ENCODE peak calls at places on chromosomes 1 and 21, in seven cellular contexts. D, V, U, B, R, C and Z are unnamed samples.

GRCh38 chr1:30046751-30047150 is 676.6 kb downstream of the MATN1 start:
- DNase-seq in U (no peak), R (no peak), C (no peak), V (no peak), D (no peak), B (no peak), Z (no peak)

GRCh38 chr1:62139410-62139809 is 55.2 kb upstream of the L1TD1 start:
- DNase-seq in U (no peak), R (no peak), D (no peak), B (no peak), V (no peak), C (no peak), Z (no peak)

GRCh38 chr1:6962956-6963915 is 178.0 kb downstream of the CAMTA1 start:
- DNase-seq in V (peak; percentile 72), R (no peak), C (no peak), U (peak; percentile 80), B (peak; percentile 43), D (peak; percentile 62), Z (no peak)

GRCh38 chr1:236990052-236990445 is 14.2 kb downstream of the MT1HL1 start:
- DNase-seq in U (no peak), D (no peak), C (no peak), V (no peak), R (no peak), B (no peak), Z (no peak)

GRCh38 chr1:37919277-37919676 is 27.6 kb downstream of the INPP5B start:
- DNase-seq in R (peak; percentile 34), B (peak; percentile 51), D (no peak), V (no peak), C (peak; percentile 59), U (no peak), Z (no peak)

GRCh38 chr1:220363196-220363831 is 91.1 kb upstream of the RAB3GAP2 start:
- DNase-seq in R (no peak), D (peak; percentile 47), B (peak; percentile 43), U (no peak), C (no peak), V (no peak), Z (no peak)

GRCh38 chr1:9787702-9788101 is 36.1 kb downstream of the CLSTN1 start:
- DNase-seq in R (no peak), V (no peak), D (no peak), C (no peak), U (peak; percentile 45), B (no peak), Z (no peak)

GRCh38 chr1:68449901-68450300 is at the start of gene RPE65:
- DNase-seq in R (no peak), B (no peak), D (no peak), C (peak; percentile 3), U (no peak), V (no peak), Z (no peak)

GRCh38 chr1:192852001-192852400 is 43.2 kb downstream of the RGS2 start:
- DNase-seq in V (no peak), B (no peak), D (no peak), R (no peak), U (no peak), C (no peak), Z (no peak)

GRCh38 chr1:243729956-243730355 is 120.1 kb downstream of the AKT3 start:
- DNase-seq in B (no peak), U (no peak), C (no peak), D (no peak), R (no peak), V (no peak), Z (no peak)

GRCh38 chr1:16236091-16236494 is 890 bp downstream of the CPLANE2 start:
- DNase-seq in V (no peak), R (no peak), B (peak; percentile 75), D (peak; percentile 58), C (peak; percentile 22), U (peak; percentile 63), Z (peak; percentile 38)

GRCh38 chr1:10152709-10153284 is 57.6 kb upstream of the KIF1B start:
- DNase-seq in B (peak; percentile 60), R (peak; percentile 46), U (peak; percentile 58), C (peak; percentile 73), D (peak; percentile 15), V (peak; percentile 58), Z (peak; percentile 36)

GRCh38 chr1:152932170-152932811 is 14.7 kb upstream of the SPRR5 start:
- DNase-seq in V (no peak), U (no peak), C (no peak), D (no peak), R (no peak), B (peak; percentile 90), Z (no peak)

GRCh38 chr1:47616906-47617305 is 179.1 kb downstream of the FOXD2 start:
- DNase-seq in V (no peak), U (no peak), B (no peak), D (no peak), R (no peak), C (no peak), Z (no peak)

GRCh38 chr1:38817958-38818705 is 41.4 kb downstream of the RRAGC start:
- DNase-seq in D (peak; percentile 41), R (no peak), C (no peak), U (peak; percentile 15), B (no peak), V (peak; percentile 94), Z (peak; percentile 64)

GRCh38 chr1:154427173-154428139 is 22.3 kb downstream of the IL6R start:
- DNase-seq in V (no peak), D (no peak), R (no peak), B (no peak), U (peak; percentile 84), C (peak; percentile 56), Z (peak; percentile 25)

GRCh38 chr1:213982515-213982813 is 5.3 kb upstream of the PROX1 start:
- DNase-seq in R (no peak), C (no peak), U (no peak), B (no peak), V (no peak), D (no peak), Z (no peak)

GRCh38 chr1:211874521-211875347 is 44.2 kb upstream of the LPGAT1 start:
- DNase-seq in V (no peak), R (no peak), C (no peak), U (no peak), B (no peak), D (no peak), Z (no peak)

DNA sequence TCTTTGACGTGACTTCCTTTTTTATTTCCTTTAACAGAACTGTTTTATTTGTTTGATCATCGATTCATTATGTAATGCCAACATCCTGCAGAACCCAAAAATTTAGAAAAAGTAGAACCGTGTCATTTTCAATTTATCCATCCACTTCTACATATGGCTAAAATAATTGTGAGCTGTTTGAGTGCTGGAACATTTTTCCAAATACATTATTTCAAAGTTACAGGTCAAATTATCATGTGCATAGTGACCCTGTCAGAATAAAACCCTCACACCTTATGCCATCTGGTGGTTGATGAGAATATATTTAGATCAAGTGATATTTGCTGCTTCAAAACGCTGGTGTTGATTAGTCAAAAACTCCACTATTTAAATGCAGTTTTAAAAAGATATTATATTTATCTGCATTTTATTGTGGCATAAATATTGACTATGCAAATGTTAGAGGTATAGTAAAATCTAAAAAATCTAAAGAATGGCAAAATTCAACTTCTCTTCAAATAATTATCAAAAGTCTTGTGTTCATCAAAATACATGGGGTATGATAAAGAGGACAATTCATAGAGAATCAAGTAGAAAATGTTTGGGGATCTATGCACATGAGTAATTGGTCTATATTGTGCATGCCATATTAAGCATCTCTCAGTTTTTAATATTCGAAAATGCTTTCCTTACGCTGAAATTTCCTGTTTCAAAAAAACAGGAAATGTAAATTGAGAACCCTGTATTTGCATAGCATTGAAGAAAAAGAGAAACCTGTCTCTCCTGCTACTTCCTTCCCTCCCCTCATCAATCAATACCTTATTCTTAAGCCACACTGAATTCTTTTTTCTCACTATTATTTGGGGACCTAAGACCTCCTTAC is 39.7 kb downstream of the UBE2U start:
- DNase-seq in B (peak; percentile 50), D (peak; percentile 59), V (no peak), U (no peak), C (peak; percentile 74), R (peak; percentile 32), Z (no peak)
- TF ChIP-seq CTCF in B (peak; percentile 52), D (peak; percentile 55), V (peak; percentile 77), U (peak; percentile 37), C (no peak), R (peak; percentile 34), Z (peak; percentile 40)

GRCh38 chr1:112618114-112618720 is 724 bp downstream of the ST7L start:
- DNase-seq in D (no peak), V (no peak), U (no peak), C (peak; percentile 58), R (peak; percentile 34), B (peak; percentile 56), Z (no peak)

GRCh38 chr1:112619518-112620458 is at the start of gene CAPZA1:
- DNase-seq in U (peak; percentile 95), C (peak; percentile 93), V (peak; percentile 79), D (peak; percentile 95), B (peak; percentile 97), R (peak; percentile 86), Z (peak; percentile 93)

GRCh38 chr1:112614460-112615065 is 4.4 kb downstream of the ST7L start:
- DNase-seq in D (no peak), U (no peak), V (no peak), C (peak; percentile 70), B (peak; percentile 64), R (peak; percentile 54), Z (peak; percentile 19)

GRCh38 chr1:112618721-112619517 is at the start of gene ST7L:
- DNase-seq in C (peak; percentile 70), B (peak; percentile 82), D (peak; percentile 75), U (peak; percentile 69), V (peak; percentile 59), R (peak; percentile 47), Z (peak; percentile 84)
- TF ChIP-seq CTCF in C (no peak), B (no peak), D (no peak), U (no peak), V (no peak), R (no peak), Z (no peak)

DNA sequence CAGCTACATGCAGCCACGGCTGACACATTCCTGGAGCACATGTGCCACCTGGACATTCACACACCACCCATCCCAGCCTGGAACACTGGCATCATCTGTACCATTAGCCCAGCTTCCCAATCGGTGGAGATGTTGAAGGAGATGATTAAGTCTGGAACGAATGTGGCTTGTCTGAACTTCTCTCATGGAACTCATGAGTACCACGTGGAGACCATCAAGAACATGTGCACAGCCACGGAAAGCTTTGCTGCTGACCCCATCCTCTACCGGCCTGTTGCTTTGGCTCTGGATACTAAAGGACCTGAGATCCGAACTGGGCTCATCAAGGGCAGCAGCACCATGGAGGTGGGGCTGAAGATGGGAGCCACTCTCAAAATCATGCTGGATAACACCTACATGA is 25.0 kb upstream of the TRIM33 start:
- DNase-seq in U (no peak), C (no peak), D (no peak), B (no peak), R (no peak), V (no peak), Z (no peak)
- TF ChIP-seq CTCF in U (no peak), C (no peak), D (no peak), B (no peak), R (no peak), V (no peak), Z (no peak)

DNA sequence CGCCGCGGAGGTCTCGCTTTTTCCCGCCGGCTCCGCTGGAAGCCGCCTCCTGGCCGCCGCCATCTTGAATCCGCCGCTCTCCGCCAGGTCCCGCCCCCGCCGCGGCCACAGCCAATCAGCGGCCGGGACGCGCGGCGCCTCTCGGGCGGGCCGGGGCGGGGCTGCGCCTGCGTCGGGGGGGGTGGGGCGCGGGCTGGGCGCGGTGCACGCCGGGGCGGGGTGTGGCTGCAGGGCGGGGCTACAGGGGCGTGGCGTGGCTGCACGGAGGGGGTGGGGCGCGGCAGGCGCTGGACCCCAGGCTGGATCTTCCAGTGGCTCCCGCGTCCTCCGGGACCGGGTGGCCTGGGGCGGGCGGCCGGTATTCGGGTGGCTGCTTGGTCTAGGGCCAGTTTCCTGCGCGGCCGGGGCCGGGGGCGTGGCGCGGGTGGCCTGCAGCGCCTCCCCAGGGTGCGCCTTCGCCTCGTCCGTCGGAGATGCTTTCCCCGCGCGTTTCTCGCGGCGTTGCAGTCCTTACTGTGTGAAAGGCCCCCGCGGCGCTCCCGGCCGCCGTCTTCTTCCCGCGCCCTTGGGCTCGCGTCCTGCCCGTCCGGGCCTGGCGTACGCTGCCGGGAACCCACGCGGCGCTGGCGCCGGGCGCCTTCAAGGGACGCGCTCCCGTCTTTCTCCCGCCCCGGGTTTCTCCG is 575 bp downstream of the PCNT start:
- DNase-seq in B (peak; percentile 87), C (peak; percentile 81), U (peak; percentile 90), D (peak; percentile 93), R (peak; percentile 53), V (peak; percentile 90), Z (peak; percentile 96)
- TF ChIP-seq CTCF in B (no peak), C (no peak), U (peak; percentile 8), D (no peak), R (no peak), V (no peak), Z (no peak)